ENCODE peak calls at places on chromosomes 11 and 22, in eight cellular contexts. K is colonic mucosa, C is pancreas, S is lower lobe of right lung, I is WERI-Rb-1, N is brain microvascular endothelial cell, X is sigmoid colon, U is dorsolateral prefrontal cortex. M is an unnamed sample. For H3K27me3, the result is how much of the 10 kb centered on the place peaks cover.

GRCh38 chr11:129947474-129947873 is 52.1 kb upstream of the NFRKB start:
- DNase-seq in X (no peak), S (no peak), C (no peak), N (no peak), I (peak), K (no peak), U (no peak), M (no peak)

GRCh38 chr11:24844406-24844805 is 347.6 kb downstream of the LUZP2 start:
- DNase-seq in N (no peak), I (no peak), X (no peak), C (no peak), U (no peak), S (no peak), K (no peak), M (no peak)

GRCh38 chr22:30280495-30280894 is 8.8 kb downstream of the CASTOR1 start:
- DNase-seq in S (no peak), C (no peak), U (no peak), I (no peak), X (no peak), K (no peak), N (peak), M (no peak)

GRCh38 chr11:67372232-67372992 is 986 bp downstream of the CLCF1 start:
- DNase-seq in X (peak), I (peak), U (no peak), C (no peak), N (no peak), K (no peak), S (peak), M (no peak)

GRCh38 chr11:36132940-36133339 is 156.3 kb downstream of the COMMD9 start:
- DNase-seq in C (no peak), K (no peak), X (no peak), S (no peak), U (no peak), N (no peak), I (no peak), M (no peak)

GRCh38 chr11:79441159-79441875 is 487 bp upstream of the TENM4 start:
- DNase-seq in U (no peak), N (no peak), I (no peak), C (no peak), S (no peak), X (no peak), K (no peak), M (no peak)

GRCh38 chr11:127071606-127072005 is 71.0 kb upstream of the KIRREL3 start:
- DNase-seq in I (peak), S (no peak), C (no peak), U (no peak), K (no peak), X (no peak), N (no peak), M (no peak)

GRCh38 chr11:64347171-64347867 is 7.3 kb downstream of the CCDC88B start:
- DNase-seq in S (no peak), U (no peak), C (no peak), X (no peak), K (no peak), I (no peak), N (no peak), M (no peak)

GRCh38 chr22:19748139-19748538 is 12.4 kb upstream of the TBX1 start:
- DNase-seq in C (no peak), N (no peak), U (no peak), I (no peak), X (no peak), S (no peak), K (no peak), M (no peak)

GRCh38 chr22:19751497-19752245 is 8.9 kb upstream of the TBX1 start:
- DNase-seq in U (no peak), C (no peak), X (no peak), I (no peak), N (no peak), S (no peak), K (no peak), M (no peak)

GRCh38 chr22:19748991-19749665 is 11.4 kb upstream of the TBX1 start:
- DNase-seq in S (no peak), K (no peak), U (no peak), C (no peak), I (no peak), X (no peak), N (no peak), M (no peak)

GRCh38 chr22:19750666-19751490 is 9.7 kb upstream of the TBX1 start:
- DNase-seq in I (no peak), K (no peak), U (no peak), X (no peak), N (peak), S (no peak), C (no peak), M (no peak)

GRCh38 chr22:19749876-19750275 is 10.7 kb upstream of the TBX1 start:
- DNase-seq in U (no peak), N (no peak), S (no peak), X (no peak), I (no peak), C (no peak), K (no peak), M (no peak)
- H3K27me3 ChIP-seq in U (under half), N (under half), S (under half), X (under half), I (under half), C (under half), K (under half), M (under half)

GRCh38 chr22:40671369-40671768 is 7.9 kb upstream of the MCHR1 start:
- DNase-seq in X (no peak), I (no peak), C (no peak), S (no peak), U (no peak), N (no peak), K (no peak), M (no peak)
- TF ChIP-seq CTCF in X (no peak), I (no peak), C (no peak), S (no peak), U (no peak), N (no peak), K (no peak), M (no peak)

GRCh38 chr11:87037450-87038234 is at the start of gene TMEM135:
- DNase-seq in X (peak), S (peak), K (peak), I (peak), N (peak), U (peak), C (peak), M (peak)

GRCh38 chr11:87036756-87037449 is 831 bp upstream of the TMEM135 start:
- DNase-seq in S (no peak), I (no peak), N (no peak), C (no peak), U (no peak), K (peak), X (no peak), M (no peak)

GRCh38 chr11:87035976-87036583 is 1.7 kb upstream of the TMEM135 start:
- DNase-seq in N (no peak), U (no peak), S (no peak), C (no peak), I (peak), K (no peak), X (no peak), M (no peak)

GRCh38 chr11:87038235-87038960 is 664 bp downstream of the TMEM135 start:
- DNase-seq in X (no peak), C (no peak), I (no peak), U (no peak), N (no peak), K (no peak), S (no peak), M (no peak)

DNA sequence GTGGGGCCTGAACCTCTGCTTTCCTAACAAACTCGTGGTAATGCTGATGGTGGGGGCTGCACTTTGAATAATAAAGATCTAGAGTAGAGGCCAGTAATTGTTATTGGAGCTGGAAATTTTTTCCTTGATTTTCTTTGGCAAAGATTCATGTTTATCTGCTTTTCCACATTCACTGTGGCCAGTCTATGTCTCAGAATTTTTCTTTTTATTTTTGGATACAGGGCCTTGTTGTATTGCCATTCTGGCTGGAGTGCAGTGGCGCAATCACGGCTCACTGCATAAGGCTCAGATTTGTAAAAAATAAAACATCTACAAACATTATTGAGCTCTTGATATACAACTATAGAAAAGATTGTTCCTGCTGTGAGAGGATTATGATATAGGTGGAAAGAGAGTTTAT is 1.6 kb downstream of the TMEM135 start:
- DNase-seq in U (no peak), I (no peak), S (no peak), K (no peak), N (no peak), C (no peak), X (no peak), M (no peak)
- H3K27ac ChIP-seq in U (no peak), I (no peak), S (no peak), K (no peak), N (no peak), C (no peak), X (no peak), M (no peak)

DNA sequence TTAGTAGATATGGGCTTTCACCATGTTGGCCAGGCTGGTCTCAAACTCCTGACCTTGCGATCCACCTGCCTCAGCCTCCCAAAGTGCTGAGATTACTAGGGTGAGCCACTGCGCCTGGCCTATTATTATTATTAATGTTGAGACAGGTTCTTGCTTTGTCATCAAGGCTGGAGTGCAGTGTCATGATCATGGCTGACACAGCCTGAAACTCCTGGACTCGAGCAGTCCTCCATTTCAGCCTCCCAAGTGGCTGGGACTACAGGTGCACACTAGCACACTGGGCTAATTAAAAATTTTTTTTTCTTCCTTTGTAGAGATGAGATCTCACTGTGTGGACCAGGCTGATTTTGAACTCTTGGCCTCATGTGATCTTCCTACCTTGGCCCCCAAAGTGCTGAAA is 102.0 kb downstream of the STIM1 start:
- DNase-seq in K (no peak), S (no peak), U (no peak), N (no peak), X (no peak), I (no peak), C (no peak), M (no peak)
- H3K27me3 ChIP-seq in K (under half), S (under half), U (under half), N (under half), X (under half), I (under half), C (under half), M (under half)

DNA sequence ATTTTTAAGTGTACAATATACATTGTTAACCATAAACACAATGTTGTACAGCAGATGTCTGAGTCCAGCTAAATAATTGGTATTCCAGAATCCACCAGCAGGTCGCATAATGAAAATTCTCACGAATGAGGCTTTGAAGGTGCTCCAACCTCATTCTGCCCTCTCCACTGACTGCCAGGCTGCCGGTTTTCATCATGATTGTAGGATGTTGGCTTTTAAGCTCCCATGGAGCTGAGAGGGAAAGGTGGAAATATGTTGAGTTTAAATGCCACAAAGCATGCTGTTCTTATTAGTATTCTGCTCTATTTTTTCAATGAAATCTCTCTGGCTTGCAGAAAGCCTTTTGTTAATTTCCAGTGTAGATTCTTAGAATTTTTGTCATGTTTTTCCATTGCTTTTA is 337.2 kb upstream of the DDI1 start:
- DNase-seq in C (no peak), I (no peak), K (no peak), U (no peak), N (no peak), X (no peak), S (no peak), M (no peak)
- TF ChIP-seq CTCF in C (peak), I (no peak), K (no peak), U (no peak), N (peak), X (no peak), S (no peak), M (no peak)

GRCh38 chr22:26714971-26715370 is 57.6 kb downstream of the MIAT start:
- DNase-seq in S (no peak), K (no peak), I (no peak), N (no peak), C (no peak), X (no peak), U (no peak), M (no peak)
- H3K27ac ChIP-seq in S (no peak), K (no peak), I (no peak), N (no peak), C (no peak), X (no peak), U (no peak), M (no peak)